ENCODE peak calls at places on chromosome 19, in six cellular contexts. One of them, this sample, is unnamed.

GRCh38 chr19:38898788-38899446 is 501 bp downstream of the SIRT2 start:
- DNase-seq in stomach: peak; percentile 27
- DNase-seq in activated CD8-positive, alpha-beta memory T cell treated with anti-CD3 and anti-CD28 coated beads for 48 hours: no peak
- DNase-seq in GM13977: no peak
- DNase-seq in hepatic stellate cell: peak; percentile 39
- DNase-seq in activated CD4-positive, alpha-beta T cell treated with anti-CD3 and anti-CD28 coated beads, Interleukin-2, amount 10 ng/mL, durations not matched to agents 7 days and 5 days: no peak
- DNase-seq in this sample: no peak

GRCh38 chr19:35670686-35671085 is 4.4 kb downstream of the UPK1A start:
- DNase-seq in stomach: no peak
- DNase-seq in activated CD8-positive, alpha-beta memory T cell treated with anti-CD3 and anti-CD28 coated beads for 48 hours: no peak
- DNase-seq in GM13977: no peak
- DNase-seq in hepatic stellate cell: no peak
- DNase-seq in activated CD4-positive, alpha-beta T cell treated with anti-CD3 and anti-CD28 coated beads, Interleukin-2, amount 10 ng/mL, durations not matched to agents 7 days and 5 days: no peak
- DNase-seq in this sample: no peak

GRCh38 chr19:17996826-17997316 is 11.1 kb upstream of the ARRDC2 start:
- DNase-seq in stomach: peak; percentile 91
- DNase-seq in activated CD8-positive, alpha-beta memory T cell treated with anti-CD3 and anti-CD28 coated beads for 48 hours: peak; percentile 92
- DNase-seq in GM13977: peak; percentile 92
- DNase-seq in hepatic stellate cell: peak; percentile 90
- DNase-seq in activated CD4-positive, alpha-beta T cell treated with anti-CD3 and anti-CD28 coated beads, Interleukin-2, amount 10 ng/mL, durations not matched to agents 7 days and 5 days: peak; percentile 87
- DNase-seq in this sample: peak; percentile 89

GRCh38 chr19:49057636-49058234 is at the start of gene CGB7:
- DNase-seq in stomach: peak; percentile 81
- DNase-seq in activated CD8-positive, alpha-beta memory T cell treated with anti-CD3 and anti-CD28 coated beads for 48 hours: no peak
- DNase-seq in GM13977: no peak
- DNase-seq in hepatic stellate cell: peak; percentile 91
- DNase-seq in activated CD4-positive, alpha-beta T cell treated with anti-CD3 and anti-CD28 coated beads, Interleukin-2, amount 10 ng/mL, durations not matched to agents 7 days and 5 days: peak; percentile 30
- DNase-seq in this sample: peak; percentile 85

GRCh38 chr19:48424694-48425219 is 21.0 kb upstream of the GRWD1 start:
- DNase-seq in stomach: no peak
- DNase-seq in activated CD8-positive, alpha-beta memory T cell treated with anti-CD3 and anti-CD28 coated beads for 48 hours: no peak
- DNase-seq in GM13977: peak; percentile 60
- DNase-seq in hepatic stellate cell: peak; percentile 81
- DNase-seq in activated CD4-positive, alpha-beta T cell treated with anti-CD3 and anti-CD28 coated beads, Interleukin-2, amount 10 ng/mL, durations not matched to agents 7 days and 5 days: no peak
- DNase-seq in this sample: no peak

GRCh38 chr19:12767666-12768065 is 7.7 kb downstream of the HOOK2 start:
- DNase-seq in stomach: no peak
- DNase-seq in activated CD8-positive, alpha-beta memory T cell treated with anti-CD3 and anti-CD28 coated beads for 48 hours: no peak
- DNase-seq in GM13977: no peak
- DNase-seq in hepatic stellate cell: no peak
- DNase-seq in activated CD4-positive, alpha-beta T cell treated with anti-CD3 and anti-CD28 coated beads, Interleukin-2, amount 10 ng/mL, durations not matched to agents 7 days and 5 days: no peak
- DNase-seq in this sample: no peak

GRCh38 chr19:10193666-10194499 is 870 bp downstream of the DNMT1 start:
- DNase-seq in stomach: no peak
- DNase-seq in activated CD8-positive, alpha-beta memory T cell treated with anti-CD3 and anti-CD28 coated beads for 48 hours: peak; percentile 32
- DNase-seq in GM13977: no peak
- DNase-seq in hepatic stellate cell: peak; percentile 57
- DNase-seq in activated CD4-positive, alpha-beta T cell treated with anti-CD3 and anti-CD28 coated beads, Interleukin-2, amount 10 ng/mL, durations not matched to agents 7 days and 5 days: no peak
- DNase-seq in this sample: peak; percentile 40

GRCh38 chr19:43618921-43619261 is 538 bp downstream of the ZNF428 start:
- DNase-seq in stomach: no peak
- DNase-seq in activated CD8-positive, alpha-beta memory T cell treated with anti-CD3 and anti-CD28 coated beads for 48 hours: no peak
- DNase-seq in GM13977: peak; percentile 78
- DNase-seq in hepatic stellate cell: no peak
- DNase-seq in activated CD4-positive, alpha-beta T cell treated with anti-CD3 and anti-CD28 coated beads, Interleukin-2, amount 10 ng/mL, durations not matched to agents 7 days and 5 days: peak; percentile 56
- DNase-seq in this sample: peak; percentile 82

GRCh38 chr19:801861-802496 is 4.7 kb downstream of the PTBP1 start:
- DNase-seq in stomach: peak; percentile 60
- DNase-seq in activated CD8-positive, alpha-beta memory T cell treated with anti-CD3 and anti-CD28 coated beads for 48 hours: no peak
- DNase-seq in GM13977: no peak
- DNase-seq in hepatic stellate cell: no peak
- DNase-seq in activated CD4-positive, alpha-beta T cell treated with anti-CD3 and anti-CD28 coated beads, Interleukin-2, amount 10 ng/mL, durations not matched to agents 7 days and 5 days: no peak
- DNase-seq in this sample: no peak

GRCh38 chr19:12137541-12137940 is 2.6 kb downstream of the ZNF20 start:
- DNase-seq in stomach: no peak
- DNase-seq in activated CD8-positive, alpha-beta memory T cell treated with anti-CD3 and anti-CD28 coated beads for 48 hours: no peak
- DNase-seq in GM13977: no peak
- DNase-seq in hepatic stellate cell: no peak
- DNase-seq in activated CD4-positive, alpha-beta T cell treated with anti-CD3 and anti-CD28 coated beads, Interleukin-2, amount 10 ng/mL, durations not matched to agents 7 days and 5 days: peak; percentile 24
- DNase-seq in this sample: no peak

GRCh38 chr19:51712461-51713081 is 11.2 kb downstream of the HAS1 start:
- DNase-seq in stomach: no peak
- DNase-seq in activated CD8-positive, alpha-beta memory T cell treated with anti-CD3 and anti-CD28 coated beads for 48 hours: no peak
- DNase-seq in GM13977: peak; percentile 76
- DNase-seq in hepatic stellate cell: no peak
- DNase-seq in activated CD4-positive, alpha-beta T cell treated with anti-CD3 and anti-CD28 coated beads, Interleukin-2, amount 10 ng/mL, durations not matched to agents 7 days and 5 days: no peak
- DNase-seq in this sample: peak; percentile 59

GRCh38 chr19:53881482-53882390 is at the start of gene PRKCG:
- DNase-seq in stomach: peak; percentile 60
- DNase-seq in activated CD8-positive, alpha-beta memory T cell treated with anti-CD3 and anti-CD28 coated beads for 48 hours: no peak
- DNase-seq in GM13977: peak; percentile 68
- DNase-seq in hepatic stellate cell: no peak
- DNase-seq in activated CD4-positive, alpha-beta T cell treated with anti-CD3 and anti-CD28 coated beads, Interleukin-2, amount 10 ng/mL, durations not matched to agents 7 days and 5 days: peak; percentile 68
- DNase-seq in this sample: peak; percentile 70

GRCh38 chr19:54281008-54281728 is at the start of gene LILRB2:
- DNase-seq in stomach: no peak
- DNase-seq in activated CD8-positive, alpha-beta memory T cell treated with anti-CD3 and anti-CD28 coated beads for 48 hours: no peak
- DNase-seq in GM13977: no peak
- DNase-seq in hepatic stellate cell: no peak
- DNase-seq in activated CD4-positive, alpha-beta T cell treated with anti-CD3 and anti-CD28 coated beads, Interleukin-2, amount 10 ng/mL, durations not matched to agents 7 days and 5 days: no peak
- DNase-seq in this sample: no peak

GRCh38 chr19:55641376-55642152 is 762 bp downstream of the ZNF580 start:
- DNase-seq in stomach: no peak
- DNase-seq in activated CD8-positive, alpha-beta memory T cell treated with anti-CD3 and anti-CD28 coated beads for 48 hours: no peak
- DNase-seq in GM13977: peak; percentile 61
- DNase-seq in hepatic stellate cell: no peak
- DNase-seq in activated CD4-positive, alpha-beta T cell treated with anti-CD3 and anti-CD28 coated beads, Interleukin-2, amount 10 ng/mL, durations not matched to agents 7 days and 5 days: peak; percentile 27
- DNase-seq in this sample: no peak

GRCh38 chr19:48549380-48549779 is 2.6 kb upstream of the SULT2B1 start:
- DNase-seq in stomach: no peak
- DNase-seq in activated CD8-positive, alpha-beta memory T cell treated with anti-CD3 and anti-CD28 coated beads for 48 hours: no peak
- DNase-seq in GM13977: no peak
- DNase-seq in hepatic stellate cell: no peak
- DNase-seq in activated CD4-positive, alpha-beta T cell treated with anti-CD3 and anti-CD28 coated beads, Interleukin-2, amount 10 ng/mL, durations not matched to agents 7 days and 5 days: no peak
- DNase-seq in this sample: no peak

GRCh38 chr19:52734340-52734892 is 428 bp downstream of the ZNF611 start:
- DNase-seq in stomach: peak; percentile 25
- DNase-seq in activated CD8-positive, alpha-beta memory T cell treated with anti-CD3 and anti-CD28 coated beads for 48 hours: no peak
- DNase-seq in GM13977: peak; percentile 48
- DNase-seq in hepatic stellate cell: peak; percentile 34
- DNase-seq in activated CD4-positive, alpha-beta T cell treated with anti-CD3 and anti-CD28 coated beads, Interleukin-2, amount 10 ng/mL, durations not matched to agents 7 days and 5 days: no peak
- DNase-seq in this sample: peak; percentile 18

GRCh38 chr19:48737360-48737998 is 2.9 kb downstream of the RASIP1 start:
- DNase-seq in stomach: peak; percentile 78
- DNase-seq in activated CD8-positive, alpha-beta memory T cell treated with anti-CD3 and anti-CD28 coated beads for 48 hours: no peak
- DNase-seq in GM13977: no peak
- DNase-seq in hepatic stellate cell: no peak
- DNase-seq in activated CD4-positive, alpha-beta T cell treated with anti-CD3 and anti-CD28 coated beads, Interleukin-2, amount 10 ng/mL, durations not matched to agents 7 days and 5 days: no peak
- DNase-seq in this sample: no peak

GRCh38 chr19:57719901-57720519 is 7.4 kb downstream of the ZNF671 start:
- DNase-seq in stomach: no peak
- DNase-seq in activated CD8-positive, alpha-beta memory T cell treated with anti-CD3 and anti-CD28 coated beads for 48 hours: no peak
- DNase-seq in GM13977: no peak
- DNase-seq in hepatic stellate cell: no peak
- DNase-seq in activated CD4-positive, alpha-beta T cell treated with anti-CD3 and anti-CD28 coated beads, Interleukin-2, amount 10 ng/mL, durations not matched to agents 7 days and 5 days: no peak
- DNase-seq in this sample: no peak

GRCh38 chr19:15124572-15125231 is 17.5 kb downstream of the SYDE1 start:
- DNase-seq in stomach: peak; percentile 55
- DNase-seq in activated CD8-positive, alpha-beta memory T cell treated with anti-CD3 and anti-CD28 coated beads for 48 hours: no peak
- DNase-seq in GM13977: no peak
- DNase-seq in hepatic stellate cell: no peak
- DNase-seq in activated CD4-positive, alpha-beta T cell treated with anti-CD3 and anti-CD28 coated beads, Interleukin-2, amount 10 ng/mL, durations not matched to agents 7 days and 5 days: peak; percentile 25
- DNase-seq in this sample: no peak

GRCh38 chr19:43471091-43471490 is 5.7 kb upstream of the LYPD3 start:
- DNase-seq in stomach: no peak
- DNase-seq in activated CD8-positive, alpha-beta memory T cell treated with anti-CD3 and anti-CD28 coated beads for 48 hours: no peak
- DNase-seq in GM13977: no peak
- DNase-seq in hepatic stellate cell: no peak
- DNase-seq in activated CD4-positive, alpha-beta T cell treated with anti-CD3 and anti-CD28 coated beads, Interleukin-2, amount 10 ng/mL, durations not matched to agents 7 days and 5 days: no peak
- DNase-seq in this sample: no peak

GRCh38 chr19:45800009-45800553 is 7.4 kb upstream of the DMWD start:
- DNase-seq in stomach: no peak
- DNase-seq in activated CD8-positive, alpha-beta memory T cell treated with anti-CD3 and anti-CD28 coated beads for 48 hours: no peak
- DNase-seq in GM13977: no peak
- DNase-seq in hepatic stellate cell: peak; percentile 68
- DNase-seq in activated CD4-positive, alpha-beta T cell treated with anti-CD3 and anti-CD28 coated beads, Interleukin-2, amount 10 ng/mL, durations not matched to agents 7 days and 5 days: no peak
- DNase-seq in this sample: no peak

GRCh38 chr19:42488783-42489521 is 39.3 kb downstream of the CEACAM1 start:
- DNase-seq in stomach: no peak
- DNase-seq in activated CD8-positive, alpha-beta memory T cell treated with anti-CD3 and anti-CD28 coated beads for 48 hours: no peak
- DNase-seq in GM13977: no peak
- DNase-seq in hepatic stellate cell: no peak
- DNase-seq in activated CD4-positive, alpha-beta T cell treated with anti-CD3 and anti-CD28 coated beads, Interleukin-2, amount 10 ng/mL, durations not matched to agents 7 days and 5 days: no peak
- DNase-seq in this sample: peak; percentile 32

GRCh38 chr19:41495589-41495988 is 52.6 kb downstream of the ERICH4 start:
- DNase-seq in stomach: no peak
- DNase-seq in activated CD8-positive, alpha-beta memory T cell treated with anti-CD3 and anti-CD28 coated beads for 48 hours: no peak
- DNase-seq in GM13977: no peak
- DNase-seq in hepatic stellate cell: no peak
- DNase-seq in activated CD4-positive, alpha-beta T cell treated with anti-CD3 and anti-CD28 coated beads, Interleukin-2, amount 10 ng/mL, durations not matched to agents 7 days and 5 days: no peak
- DNase-seq in this sample: no peak

GRCh38 chr19:17255150-17255621 is 9.4 kb downstream of the USHBP1 start:
- DNase-seq in stomach: no peak
- DNase-seq in activated CD8-positive, alpha-beta memory T cell treated with anti-CD3 and anti-CD28 coated beads for 48 hours: no peak
- DNase-seq in GM13977: no peak
- DNase-seq in hepatic stellate cell: no peak
- DNase-seq in activated CD4-positive, alpha-beta T cell treated with anti-CD3 and anti-CD28 coated beads, Interleukin-2, amount 10 ng/mL, durations not matched to agents 7 days and 5 days: no peak
- DNase-seq in this sample: no peak

GRCh38 chr19:13100031-13100588 is 2.5 kb downstream of the LYL1 start:
- DNase-seq in stomach: no peak
- DNase-seq in activated CD8-positive, alpha-beta memory T cell treated with anti-CD3 and anti-CD28 coated beads for 48 hours: no peak
- DNase-seq in GM13977: peak; percentile 93
- DNase-seq in hepatic stellate cell: no peak
- DNase-seq in activated CD4-positive, alpha-beta T cell treated with anti-CD3 and anti-CD28 coated beads, Interleukin-2, amount 10 ng/mL, durations not matched to agents 7 days and 5 days: peak; percentile 70
- DNase-seq in this sample: no peak

GRCh38 chr19:45876411-45877197 is 9.3 kb downstream of the IRF2BP1 start:
- DNase-seq in stomach: peak; percentile 82
- DNase-seq in activated CD8-positive, alpha-beta memory T cell treated with anti-CD3 and anti-CD28 coated beads for 48 hours: no peak
- DNase-seq in GM13977: peak; percentile 54
- DNase-seq in hepatic stellate cell: peak; percentile 48
- DNase-seq in activated CD4-positive, alpha-beta T cell treated with anti-CD3 and anti-CD28 coated beads, Interleukin-2, amount 10 ng/mL, durations not matched to agents 7 days and 5 days: no peak
- DNase-seq in this sample: no peak

GRCh38 chr19:33290082-33290815 is 12.1 kb downstream of the CEBPA start:
- DNase-seq in stomach: no peak
- DNase-seq in activated CD8-positive, alpha-beta memory T cell treated with anti-CD3 and anti-CD28 coated beads for 48 hours: no peak
- DNase-seq in GM13977: no peak
- DNase-seq in hepatic stellate cell: no peak
- DNase-seq in activated CD4-positive, alpha-beta T cell treated with anti-CD3 and anti-CD28 coated beads, Interleukin-2, amount 10 ng/mL, durations not matched to agents 7 days and 5 days: no peak
- DNase-seq in this sample: no peak

GRCh38 chr19:42114412-42114811 is 17.8 kb downstream of the POU2F2 start:
- DNase-seq in stomach: no peak
- DNase-seq in activated CD8-positive, alpha-beta memory T cell treated with anti-CD3 and anti-CD28 coated beads for 48 hours: no peak
- DNase-seq in GM13977: peak; percentile 81
- DNase-seq in hepatic stellate cell: no peak
- DNase-seq in activated CD4-positive, alpha-beta T cell treated with anti-CD3 and anti-CD28 coated beads, Interleukin-2, amount 10 ng/mL, durations not matched to agents 7 days and 5 days: no peak
- DNase-seq in this sample: no peak

This sample was measured in HuH-7.